ENCODE peak calls at places on chromosome 7, in four cellular contexts. One of them, this sample, is unnamed.

GRCh38 chr7:71486856-71487628 is 355.1 kb downstream of the GALNT17 start:
- DNase-seq in foreskin fibroblast: peak
- DNase-seq in brain microvascular endothelial cell: peak
- DNase-seq in SK-N-SH: no peak
- DNase-seq in this sample: no peak

GRCh38 chr7:46752881-46753366 is 829.0 kb downstream of the TNS3 start:
- DNase-seq in foreskin fibroblast: peak
- DNase-seq in SK-N-SH: no peak
- DNase-seq in brain microvascular endothelial cell: peak
- DNase-seq in this sample: no peak

GRCh38 chr7:17521437-17521836 is 223.0 kb downstream of the AHR start:
- DNase-seq in SK-N-SH: no peak
- DNase-seq in brain microvascular endothelial cell: peak
- DNase-seq in foreskin fibroblast: peak
- DNase-seq in this sample: no peak

GRCh38 chr7:135342887-135343286 is 109.2 kb downstream of the STRA8 start:
- DNase-seq in SK-N-SH: peak
- DNase-seq in brain microvascular endothelial cell: no peak
- DNase-seq in foreskin fibroblast: no peak
- DNase-seq in this sample: no peak

GRCh38 chr7:129163875-129164544 is 19.5 kb downstream of the TSPAN33 start:
- DNase-seq in SK-N-SH: peak
- DNase-seq in brain microvascular endothelial cell: peak
- DNase-seq in foreskin fibroblast: peak
- DNase-seq in this sample: peak

GRCh38 chr7:24741691-24742639 is 15.3 kb downstream of the GSDME start:
- DNase-seq in SK-N-SH: no peak
- DNase-seq in brain microvascular endothelial cell: peak
- DNase-seq in foreskin fibroblast: peak
- DNase-seq in this sample: no peak

GRCh38 chr7:68511281-68511680 is 1087.0 kb upstream of the AUTS2 start:
- DNase-seq in foreskin fibroblast: no peak
- DNase-seq in SK-N-SH: peak
- DNase-seq in brain microvascular endothelial cell: no peak
- DNase-seq in this sample: no peak

GRCh38 chr7:34354906-34355305 is 303.1 kb upstream of the NPSR1 start:
- DNase-seq in foreskin fibroblast: no peak
- DNase-seq in SK-N-SH: no peak
- DNase-seq in brain microvascular endothelial cell: peak
- DNase-seq in this sample: no peak

GRCh38 chr7:149284343-149284742 is 22.3 kb downstream of the ZNF783 start:
- DNase-seq in brain microvascular endothelial cell: no peak
- DNase-seq in foreskin fibroblast: no peak
- DNase-seq in SK-N-SH: no peak
- DNase-seq in this sample: no peak

GRCh38 chr7:31758770-31759169 is 71.8 kb downstream of the PPP1R17 start:
- DNase-seq in SK-N-SH: no peak
- DNase-seq in foreskin fibroblast: no peak
- DNase-seq in brain microvascular endothelial cell: no peak
- DNase-seq in this sample: no peak

GRCh38 chr7:133478591-133479135 is 225.8 kb downstream of the EXOC4 start:
- DNase-seq in foreskin fibroblast: no peak
- DNase-seq in brain microvascular endothelial cell: no peak
- DNase-seq in SK-N-SH: no peak
- DNase-seq in this sample: no peak

GRCh38 chr7:66146701-66147100 is 32.1 kb downstream of the CRCP start:
- DNase-seq in foreskin fibroblast: peak
- DNase-seq in brain microvascular endothelial cell: no peak
- DNase-seq in SK-N-SH: peak
- DNase-seq in this sample: no peak

GRCh38 chr7:54563329-54563916 is 21.2 kb downstream of the VSTM2A start:
- DNase-seq in SK-N-SH: no peak
- DNase-seq in foreskin fibroblast: no peak
- DNase-seq in brain microvascular endothelial cell: no peak
- DNase-seq in this sample: no peak

GRCh38 chr7:135121868-135122267 is 26.0 kb upstream of the TMEM140 start:
- DNase-seq in SK-N-SH: no peak
- DNase-seq in brain microvascular endothelial cell: no peak
- DNase-seq in foreskin fibroblast: no peak
- DNase-seq in this sample: no peak

GRCh38 chr7:134737561-134738353 is 41.7 kb upstream of the CALD1 start:
- DNase-seq in brain microvascular endothelial cell: peak
- DNase-seq in SK-N-SH: no peak
- DNase-seq in foreskin fibroblast: no peak
- DNase-seq in this sample: no peak

GRCh38 chr7:77935652-77936348 is 137.2 kb downstream of the PHTF2 start:
- DNase-seq in SK-N-SH: no peak
- DNase-seq in brain microvascular endothelial cell: no peak
- DNase-seq in foreskin fibroblast: no peak
- DNase-seq in this sample: no peak

GRCh38 chr7:97858221-97858620 is 14.0 kb downstream of the ASNS start:
- DNase-seq in foreskin fibroblast: no peak
- DNase-seq in SK-N-SH: no peak
- DNase-seq in brain microvascular endothelial cell: no peak
- DNase-seq in this sample: no peak

GRCh38 chr7:158458716-158459282 is 128.8 kb downstream of the PTPRN2 start:
- DNase-seq in foreskin fibroblast: no peak
- DNase-seq in brain microvascular endothelial cell: no peak
- DNase-seq in SK-N-SH: no peak
- DNase-seq in this sample: no peak

GRCh38 chr7:140165422-140165821 is 11.4 kb downstream of the KDM7A start:
- DNase-seq in SK-N-SH: no peak
- DNase-seq in foreskin fibroblast: peak
- DNase-seq in brain microvascular endothelial cell: peak
- DNase-seq in this sample: no peak

GRCh38 chr7:12674861-12675260 is 12.6 kb upstream of the ARL4A start:
- DNase-seq in brain microvascular endothelial cell: peak
- DNase-seq in foreskin fibroblast: peak
- DNase-seq in SK-N-SH: peak
- DNase-seq in this sample: peak

GRCh38 chr7:155916926-155917655 is 104.8 kb upstream of the SHH start:
- DNase-seq in brain microvascular endothelial cell: no peak
- DNase-seq in SK-N-SH: no peak
- DNase-seq in foreskin fibroblast: no peak
- DNase-seq in this sample: no peak

GRCh38 chr7:128845987-128846386 is 15.8 kb downstream of the FLNC start:
- DNase-seq in SK-N-SH: no peak
- DNase-seq in foreskin fibroblast: no peak
- DNase-seq in brain microvascular endothelial cell: no peak
- DNase-seq in this sample: no peak

GRCh38 chr7:81960026-81960425 is 190.2 kb upstream of the HGF start:
- DNase-seq in SK-N-SH: no peak
- DNase-seq in foreskin fibroblast: no peak
- DNase-seq in brain microvascular endothelial cell: no peak
- DNase-seq in this sample: no peak

GRCh38 chr7:83547526-83547925 is 101.4 kb downstream of the SEMA3E start:
- DNase-seq in SK-N-SH: peak
- DNase-seq in brain microvascular endothelial cell: peak
- DNase-seq in foreskin fibroblast: peak
- DNase-seq in this sample: no peak

GRCh38 chr7:75914655-75915415 is at the start of gene POR:
- DNase-seq in foreskin fibroblast: peak
- DNase-seq in brain microvascular endothelial cell: peak
- DNase-seq in SK-N-SH: peak
- DNase-seq in this sample: peak

DNA sequence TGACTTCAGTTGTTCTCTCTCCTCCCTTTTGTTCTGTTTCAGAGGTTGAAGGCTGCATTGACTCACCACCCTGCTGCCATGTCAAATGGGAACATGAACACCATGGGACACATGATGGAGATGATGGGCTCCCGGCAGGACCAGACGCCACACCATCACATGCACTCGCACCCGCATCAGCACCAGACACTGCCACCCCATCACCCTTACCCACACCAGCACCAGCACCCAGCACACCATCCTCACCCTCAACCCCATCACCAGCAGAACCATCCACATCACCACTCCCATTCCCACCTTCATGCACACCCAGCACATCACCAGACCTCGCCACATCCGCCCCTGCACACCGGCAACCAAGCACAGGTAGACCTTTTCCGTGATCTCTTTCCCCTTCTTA is 154.0 kb downstream of the TRIL start:
- DNase-seq in foreskin fibroblast: no peak
- DNase-seq in SK-N-SH: no peak
- DNase-seq in brain microvascular endothelial cell: no peak
- DNase-seq in this sample: no peak
- H3K4me3 ChIP-seq in foreskin fibroblast: no peak
- H3K4me3 ChIP-seq in SK-N-SH: no peak
- H3K4me3 ChIP-seq in brain microvascular endothelial cell: no peak
- H3K4me3 ChIP-seq in this sample: no peak

GRCh38 chr7:975702-976473 is 539 bp upstream of the COX19 start:
- DNase-seq in brain microvascular endothelial cell: no peak
- DNase-seq in foreskin fibroblast: no peak
- DNase-seq in SK-N-SH: no peak
- DNase-seq in this sample: peak
- H3K4me3 ChIP-seq in brain microvascular endothelial cell: peak
- H3K4me3 ChIP-seq in foreskin fibroblast: peak
- H3K4me3 ChIP-seq in SK-N-SH: peak
- H3K4me3 ChIP-seq in this sample: peak

DNA sequence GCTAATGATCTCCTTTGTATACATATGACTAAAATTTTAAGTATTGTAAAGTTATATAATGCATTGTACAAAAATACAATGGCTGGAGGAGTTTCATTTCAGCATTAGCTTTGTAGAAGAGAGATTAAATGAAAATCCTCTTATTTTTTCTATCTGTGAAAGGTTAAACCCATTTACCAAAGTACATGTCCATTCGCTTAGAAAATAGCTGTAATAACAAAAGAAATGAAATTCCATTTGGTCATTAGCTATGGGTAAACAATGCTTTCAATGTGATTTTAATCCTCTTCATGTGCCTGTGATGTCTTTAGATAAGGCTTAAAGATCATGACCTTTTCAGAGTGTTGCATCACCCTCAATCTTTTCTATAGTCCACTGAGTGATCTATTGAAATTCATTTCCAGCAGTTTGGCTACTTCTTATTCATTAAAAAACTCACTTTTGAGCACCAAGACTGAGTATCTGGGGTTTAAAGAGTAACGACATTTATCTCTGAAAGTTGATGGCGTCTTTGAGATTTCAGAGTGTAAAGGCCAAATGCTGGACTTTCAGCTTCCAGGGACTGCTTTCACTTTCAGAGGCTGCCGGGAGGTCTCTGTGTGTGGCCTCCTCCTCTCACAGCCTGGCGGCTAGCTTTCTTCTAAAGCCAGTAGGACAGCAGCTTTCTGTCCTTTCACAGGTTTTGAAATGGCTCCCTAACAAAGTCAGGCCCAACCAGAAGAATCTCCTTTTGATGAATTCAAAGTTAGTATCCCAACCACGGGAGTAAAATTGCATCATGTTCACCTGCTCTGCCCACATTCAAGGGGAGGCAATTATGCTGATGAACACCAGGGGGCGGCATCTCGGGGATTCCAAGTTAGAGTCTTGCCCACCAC is 701.4 kb upstream of the COBL start:
- DNase-seq in SK-N-SH: peak
- DNase-seq in foreskin fibroblast: no peak
- DNase-seq in brain microvascular endothelial cell: no peak
- DNase-seq in this sample: peak
- H3K4me3 ChIP-seq in SK-N-SH: no peak
- H3K4me3 ChIP-seq in foreskin fibroblast: no peak
- H3K4me3 ChIP-seq in brain microvascular endothelial cell: no peak
- H3K4me3 ChIP-seq in this sample: no peak

DNA sequence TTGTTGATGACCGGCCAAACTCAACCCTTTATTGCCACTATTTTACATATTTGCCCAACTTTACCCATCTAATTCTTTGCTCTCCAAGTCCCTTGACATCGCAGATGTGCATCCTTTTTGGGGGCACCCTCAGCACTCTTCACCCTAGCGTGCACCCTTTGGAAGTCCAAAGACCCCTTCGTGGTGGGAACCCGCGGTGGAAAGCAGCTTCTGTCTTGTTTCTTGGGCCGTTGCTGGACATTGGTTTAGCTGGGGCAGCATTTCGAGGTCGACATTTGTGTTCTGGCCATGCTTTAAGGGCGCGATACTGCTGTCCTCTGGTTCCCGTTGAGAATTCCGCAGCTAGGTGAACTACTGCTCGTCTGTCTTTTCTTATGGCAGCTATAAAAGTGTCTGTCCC is 326 bp upstream of the PAPOLB start:
- DNase-seq in brain microvascular endothelial cell: no peak
- DNase-seq in foreskin fibroblast: no peak
- DNase-seq in SK-N-SH: no peak
- DNase-seq in this sample: no peak
- H3K4me3 ChIP-seq in brain microvascular endothelial cell: peak
- H3K4me3 ChIP-seq in foreskin fibroblast: peak
- H3K4me3 ChIP-seq in SK-N-SH: no peak
- H3K4me3 ChIP-seq in this sample: no peak

GRCh38 chr7:9523579-9523978 is 1090.2 kb downstream of the NXPH1 start:
- DNase-seq in brain microvascular endothelial cell: no peak
- DNase-seq in foreskin fibroblast: no peak
- DNase-seq in SK-N-SH: no peak
- DNase-seq in this sample: no peak
- H3K4me3 ChIP-seq in brain microvascular endothelial cell: no peak
- H3K4me3 ChIP-seq in foreskin fibroblast: no peak
- H3K4me3 ChIP-seq in SK-N-SH: no peak
- H3K4me3 ChIP-seq in this sample: no peak

GRCh38 chr7:116650436-116650835 is 21.6 kb upstream of the MET start:
- DNase-seq in SK-N-SH: no peak
- DNase-seq in foreskin fibroblast: no peak
- DNase-seq in brain microvascular endothelial cell: no peak
- DNase-seq in this sample: no peak
- H3K4me3 ChIP-seq in SK-N-SH: no peak
- H3K4me3 ChIP-seq in foreskin fibroblast: no peak
- H3K4me3 ChIP-seq in brain microvascular endothelial cell: no peak
- H3K4me3 ChIP-seq in this sample: no peak

DNA sequence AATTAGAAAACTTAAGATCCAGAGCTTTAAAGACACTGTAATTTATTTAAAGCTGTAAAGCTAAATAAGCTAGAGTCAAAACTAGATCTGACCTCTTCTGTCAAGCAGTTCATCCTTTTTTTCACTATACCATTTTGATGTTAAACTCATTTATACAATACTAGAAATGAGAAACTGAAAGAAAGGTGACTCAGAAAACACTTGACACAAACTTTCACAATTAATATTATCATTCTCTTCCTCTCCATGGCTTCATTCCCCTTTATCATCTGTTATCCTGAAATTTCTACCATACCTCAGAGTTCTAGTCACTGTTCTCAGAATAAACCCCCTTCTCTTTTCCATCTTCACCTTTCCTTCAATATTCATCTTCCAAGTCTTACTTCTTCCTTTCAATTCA is 1.3 kb downstream of the FIGNL1 start:
- DNase-seq in SK-N-SH: no peak
- DNase-seq in brain microvascular endothelial cell: no peak
- DNase-seq in foreskin fibroblast: no peak
- DNase-seq in this sample: no peak
- H3K4me3 ChIP-seq in SK-N-SH: no peak
- H3K4me3 ChIP-seq in brain microvascular endothelial cell: no peak
- H3K4me3 ChIP-seq in foreskin fibroblast: no peak
- H3K4me3 ChIP-seq in this sample: no peak

GRCh38 chr7:122622682-122623081 is 76.2 kb downstream of the RNF133 start:
- DNase-seq in SK-N-SH: no peak
- DNase-seq in foreskin fibroblast: no peak
- DNase-seq in brain microvascular endothelial cell: no peak
- DNase-seq in this sample: no peak
- H3K4me3 ChIP-seq in SK-N-SH: no peak
- H3K4me3 ChIP-seq in foreskin fibroblast: no peak
- H3K4me3 ChIP-seq in brain microvascular endothelial cell: no peak
- H3K4me3 ChIP-seq in this sample: no peak

GRCh38 chr7:22193361-22194016 is 163.5 kb downstream of the RAPGEF5 start:
- DNase-seq in SK-N-SH: no peak
- DNase-seq in brain microvascular endothelial cell: no peak
- DNase-seq in foreskin fibroblast: peak
- DNase-seq in this sample: peak
- H3K4me3 ChIP-seq in SK-N-SH: no peak
- H3K4me3 ChIP-seq in brain microvascular endothelial cell: peak
- H3K4me3 ChIP-seq in foreskin fibroblast: peak
- H3K4me3 ChIP-seq in this sample: peak

GRCh38 chr7:80630611-80631010 is 7.8 kb upstream of the CD36 start:
- DNase-seq in brain microvascular endothelial cell: no peak
- DNase-seq in foreskin fibroblast: no peak
- DNase-seq in SK-N-SH: no peak
- DNase-seq in this sample: no peak
- H3K4me3 ChIP-seq in brain microvascular endothelial cell: no peak
- H3K4me3 ChIP-seq in foreskin fibroblast: no peak
- H3K4me3 ChIP-seq in SK-N-SH: no peak
- H3K4me3 ChIP-seq in this sample: no peak

This sample was measured in H7.